ENCODE peak calls at places on chromosomes 16 and 17, in ten cellular contexts. O, A, V, J, K, M, H, X, R and B are unnamed samples.

GRCh38 chr17:41894791-41895331 is 23.9 kb downstream of the ACLY start:
- DNase-seq in O (no peak), A (no peak), V (no peak), J (no peak), K (no peak), M (peak; percentile 32), H (no peak), X (no peak), R (no peak), B (peak; percentile 96)

GRCh38 chr16:82016268-82016667 is 5.0 kb upstream of the SDR42E1 start:
- DNase-seq in O (no peak), A (no peak), V (no peak), J (no peak), K (peak; percentile 22), M (no peak), H (no peak), X (no peak), R (no peak), B (no peak)

GRCh38 chr16:5615868-5616642 is 518.5 kb upstream of the EEF2KMT start:
- DNase-seq in O (no peak), A (peak; percentile 13), V (peak; percentile 57), J (peak; percentile 60), K (peak; percentile 91), M (peak; percentile 18), H (peak; percentile 59), X (no peak), R (peak; percentile 88), B (peak; percentile 30)

GRCh38 chr16:81837312-81837748 is 58.2 kb downstream of the PLCG2 start:
- DNase-seq in O (no peak), A (peak; percentile 70), V (no peak), J (no peak), K (no peak), M (no peak), H (no peak), X (no peak), R (no peak), B (no peak)

GRCh38 chr17:38619451-38619795 is 13.7 kb upstream of the SRCIN1 start:
- DNase-seq in O (no peak), A (no peak), V (no peak), J (no peak), K (no peak), M (no peak), H (no peak), X (no peak), R (no peak), B (no peak)

GRCh38 chr16:75820672-75821071 is 94.4 kb upstream of the CPHXL start:
- DNase-seq in O (no peak), A (no peak), V (no peak), J (no peak), K (no peak), M (no peak), H (no peak), X (peak; percentile 65), R (no peak), B (no peak)

GRCh38 chr16:48629531-48629930 is 19.6 kb upstream of the N4BP1 start:
- DNase-seq in O (no peak), A (no peak), V (no peak), J (no peak), K (no peak), M (no peak), H (no peak), X (no peak), R (no peak), B (no peak)

GRCh38 chr16:2008631-2009301 is 855 bp downstream of the ZNF598 start:
- DNase-seq in O (no peak), A (no peak), V (peak; percentile 56), J (no peak), K (no peak), M (no peak), H (no peak), X (no peak), R (no peak), B (no peak)

GRCh38 chr17:2076461-2076984 is 21.6 kb downstream of the HIC1 start:
- DNase-seq in O (no peak), A (no peak), V (no peak), J (no peak), K (no peak), M (no peak), H (no peak), X (no peak), R (no peak), B (no peak)

GRCh38 chr17:44971776-44972483 is 3.8 kb upstream of the C1QL1 start:
- DNase-seq in O (no peak), A (no peak), V (no peak), J (no peak), K (peak; percentile 47), M (no peak), H (no peak), X (peak; percentile 62), R (no peak), B (peak; percentile 57)

GRCh38 chr17:40621558-40621957 is 26.1 kb downstream of the SMARCE1 start:
- DNase-seq in O (no peak), A (no peak), V (no peak), J (no peak), K (no peak), M (no peak), H (no peak), X (no peak), R (no peak), B (no peak)

GRCh38 chr16:82439678-82440293 is 187.0 kb upstream of the CDH13 start:
- DNase-seq in O (no peak), A (no peak), V (peak; percentile 33), J (no peak), K (peak; percentile 9), M (no peak), H (peak; percentile 21), X (no peak), R (peak; percentile 11), B (no peak)

GRCh38 chr17:66676421-66676820 is 158.5 kb upstream of the CACNG5 start:
- DNase-seq in O (no peak), A (no peak), V (no peak), J (peak; percentile 84), K (no peak), M (no peak), H (no peak), X (peak; percentile 95), R (no peak), B (no peak)

GRCh38 chr17:7223375-7223774 is 3.6 kb downstream of the ACADVL start:
- DNase-seq in O (no peak), A (no peak), V (no peak), J (no peak), K (no peak), M (no peak), H (no peak), X (no peak), R (no peak), B (no peak)

GRCh38 chr16:73354426-73354825 is 306.5 kb upstream of the ZFHX3 start:
- DNase-seq in O (no peak), A (no peak), V (no peak), J (no peak), K (no peak), M (no peak), H (no peak), X (no peak), R (no peak), B (no peak)

GRCh38 chr16:11783319-11784047 is 13.6 kb downstream of the ZC3H7A start:
- DNase-seq in O (no peak), A (peak; percentile 77), V (peak; percentile 67), J (no peak), K (no peak), M (no peak), H (peak; percentile 63), X (no peak), R (no peak), B (peak; percentile 35)

GRCh38 chr17:22411185-22411784 is 719.0 kb downstream of the KCNJ18 start:
- DNase-seq in O (no peak), A (no peak), V (no peak), J (no peak), K (no peak), M (no peak), H (no peak), X (no peak), R (no peak), B (no peak)
- TF ChIP-seq CTCF in O (no peak), A (no peak), V (no peak), J (no peak), K (no peak), M (no peak), H (no peak), X (no peak), R (no peak), B (no peak)

DNA sequence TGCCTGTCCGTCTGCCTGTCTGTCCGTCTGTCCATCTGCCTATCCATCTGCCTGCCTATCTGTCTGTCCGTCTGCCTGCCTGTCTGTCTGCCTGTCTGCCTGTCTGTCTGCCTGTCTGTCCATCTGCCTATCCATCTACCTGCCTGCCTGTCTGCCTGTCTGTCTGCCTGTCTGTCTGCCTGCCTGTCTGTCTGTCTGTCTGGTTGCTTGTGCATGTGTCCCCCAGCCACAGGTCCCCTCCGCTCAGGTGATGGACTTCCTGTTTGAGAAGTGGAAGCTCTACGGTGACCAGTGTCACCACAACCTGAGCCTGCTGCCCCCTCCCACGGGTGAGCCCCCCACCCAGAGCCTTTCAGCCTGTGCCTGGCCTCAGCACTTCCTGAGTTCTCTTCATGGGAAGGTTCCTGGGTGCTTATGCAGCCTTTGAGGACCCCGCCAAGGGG is 5.6 kb downstream of the GCGR start:
- DNase-seq in O (no peak), A (no peak), V (no peak), J (no peak), K (no peak), M (no peak), H (no peak), X (no peak), R (no peak), B (no peak)
- TF ChIP-seq CTCF in O (no peak), A (no peak), V (no peak), J (no peak), K (no peak), M (no peak), H (no peak), X (no peak), R (no peak), B (no peak)

GRCh38 chr17:4405038-4405669 is 28.6 kb upstream of the SPNS3 start:
- DNase-seq in O (no peak), A (peak; percentile 58), V (no peak), J (no peak), K (peak; percentile 35), M (no peak), H (no peak), X (no peak), R (no peak), B (no peak)
- TF ChIP-seq CTCF in O (no peak), A (no peak), V (no peak), J (no peak), K (peak; percentile 3), M (no peak), H (no peak), X (no peak), R (no peak), B (no peak)

DNA sequence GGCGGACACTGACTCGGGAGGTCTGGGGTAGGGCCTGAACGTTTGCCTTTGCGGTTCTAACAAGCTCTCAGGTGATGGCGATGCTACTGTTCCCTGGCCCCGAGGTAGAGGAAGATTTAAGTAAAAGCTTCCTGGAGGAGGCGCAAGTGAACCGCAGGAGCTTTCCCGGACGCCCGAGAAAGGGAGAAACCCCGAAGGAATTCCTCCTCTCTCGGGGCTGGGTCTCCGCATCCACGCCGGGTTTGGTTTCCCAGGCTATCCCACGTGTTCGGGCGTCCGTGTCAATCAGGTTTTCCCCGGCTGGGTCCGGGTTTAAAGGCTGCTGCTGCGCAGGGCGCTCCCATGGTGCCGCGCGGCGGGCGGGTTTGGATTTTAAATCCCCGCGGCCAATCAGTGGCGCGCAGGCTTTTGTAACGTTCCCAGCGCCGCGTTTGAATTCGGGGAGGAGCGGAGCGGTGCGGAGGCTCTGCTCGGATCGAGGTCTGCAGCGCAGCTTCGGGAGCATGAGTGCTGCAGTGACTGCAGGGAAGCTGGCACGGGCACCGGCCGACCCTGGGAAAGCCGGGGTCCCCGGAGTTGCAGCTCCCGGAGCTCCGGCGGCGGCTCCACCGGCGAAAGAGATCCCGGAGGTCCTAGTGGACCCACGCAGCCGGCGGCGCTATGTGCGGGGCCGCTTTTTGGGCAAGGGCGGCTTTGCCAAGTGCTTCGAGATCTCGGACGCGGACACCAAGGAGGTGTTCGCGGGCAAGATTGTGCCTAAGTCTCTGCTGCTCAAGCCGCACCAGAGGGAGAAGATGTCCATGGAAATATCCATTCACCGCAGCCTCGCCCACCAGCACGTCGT is at the start of gene PLK1:
- DNase-seq in O (peak; percentile 82), A (peak; percentile 87), V (peak; percentile 91), J (peak; percentile 87), K (peak; percentile 91), M (peak; percentile 41), H (peak; percentile 94), X (peak; percentile 63), R (peak; percentile 92), B (peak; percentile 82)
- TF ChIP-seq CTCF in O (peak; percentile 16), A (peak; percentile 56), V (no peak), J (peak; percentile 14), K (peak; percentile 36), M (no peak), H (no peak), X (peak; percentile 67), R (peak; percentile 57), B (peak; percentile 59)